ENCODE peak calls at places on chromosomes 1 and 21, in six cellular contexts. O, N, K, G, W and L are unnamed samples.

GRCh38 chr1:110235839-110236682 is 25.9 kb downstream of the KCNC4 start:
- DNase-seq in O (no peak), K (peak; percentile 37), W (no peak), N (peak; percentile 39), G (no peak), L (peak; percentile 60)

GRCh38 chr1:150182233-150182632 is 32.5 kb downstream of the PLEKHO1 start:
- DNase-seq in K (no peak), W (no peak), O (no peak), N (no peak), G (no peak), L (no peak)

GRCh38 chr21:37527103-37527502 is 160.5 kb downstream of the DYRK1A start:
- DNase-seq in W (no peak), G (no peak), N (no peak), O (no peak), K (no peak), L (no peak)

GRCh38 chr1:53968125-53968513 is 22.0 kb downstream of the LRRC42 start:
- DNase-seq in K (no peak), N (no peak), O (no peak), G (no peak), W (peak; percentile 69), L (no peak)

GRCh38 chr21:44052071-44052829 is 40.1 kb downstream of the TRAPPC10 start:
- DNase-seq in K (no peak), G (no peak), O (no peak), W (no peak), N (no peak), L (no peak)

GRCh38 chr21:28152729-28153128 is 839.9 kb downstream of the LTN1 start:
- DNase-seq in K (no peak), N (no peak), O (no peak), W (no peak), G (no peak), L (no peak)

GRCh38 chr21:23936224-23936623 is 1671.1 kb downstream of the MRPL39 start:
- DNase-seq in W (no peak), O (no peak), K (peak; percentile 19), N (no peak), G (peak; percentile 39), L (peak; percentile 56)

GRCh38 chr1:9410737-9411297 is 118.1 kb downstream of the SPSB1 start:
- DNase-seq in K (peak; percentile 47), N (peak; percentile 22), O (peak; percentile 69), W (peak; percentile 39), G (peak; percentile 43), L (peak; percentile 31)

GRCh38 chr1:109821831-109822745 is 58.4 kb upstream of the EPS8L3 start:
- DNase-seq in G (no peak), W (no peak), N (no peak), K (peak; percentile 91), O (no peak), L (no peak)

GRCh38 chr1:186212574-186213224 is 162.4 kb downstream of the TPR start:
- DNase-seq in W (peak; percentile 74), K (peak; percentile 64), G (peak; percentile 44), O (no peak), N (peak; percentile 80), L (peak; percentile 64)

GRCh38 chr1:2200308-2200943 is 5.9 kb upstream of the FAAP20 start:
- DNase-seq in W (no peak), G (no peak), O (no peak), N (no peak), K (peak; percentile 19), L (no peak)

GRCh38 chr1:205585835-205586785 is 45.7 kb downstream of the ELK4 start:
- DNase-seq in O (no peak), N (no peak), G (no peak), W (no peak), K (no peak), L (no peak)

GRCh38 chr1:95983831-95984230 is 737.8 kb upstream of the PTBP2 start:
- DNase-seq in G (no peak), O (no peak), W (no peak), N (no peak), K (no peak), L (no peak)

GRCh38 chr21:31873275-31873695 is 465 bp downstream of the HUNK start:
- DNase-seq in W (no peak), N (no peak), K (no peak), O (no peak), G (peak; percentile 88), L (peak; percentile 52)

GRCh38 chr1:94406446-94406845 is 11.7 kb upstream of the ABCD3 start:
- DNase-seq in N (no peak), W (no peak), K (no peak), G (no peak), O (no peak), L (peak; percentile 25)

GRCh38 chr1:240029418-240029817 is 62.3 kb upstream of the FMN2 start:
- DNase-seq in W (no peak), N (no peak), K (no peak), O (no peak), G (no peak), L (no peak)

GRCh38 chr1:23210351-23210785 is 6.9 kb downstream of the HTR1D start:
- DNase-seq in K (no peak), W (no peak), N (peak; percentile 42), O (no peak), G (no peak), L (no peak)

GRCh38 chr1:23209765-23210164 is 7.5 kb downstream of the HTR1D start:
- DNase-seq in O (no peak), W (no peak), G (no peak), N (no peak), K (no peak), L (no peak)

GRCh38 chr1:23214640-23215039 is 2.7 kb downstream of the HTR1D start:
- DNase-seq in K (no peak), W (no peak), G (no peak), O (no peak), N (no peak), L (no peak)

GRCh38 chr1:23210963-23211362 is 6.3 kb downstream of the HTR1D start:
- DNase-seq in G (no peak), K (no peak), N (no peak), O (no peak), W (no peak), L (no peak)

DNA sequence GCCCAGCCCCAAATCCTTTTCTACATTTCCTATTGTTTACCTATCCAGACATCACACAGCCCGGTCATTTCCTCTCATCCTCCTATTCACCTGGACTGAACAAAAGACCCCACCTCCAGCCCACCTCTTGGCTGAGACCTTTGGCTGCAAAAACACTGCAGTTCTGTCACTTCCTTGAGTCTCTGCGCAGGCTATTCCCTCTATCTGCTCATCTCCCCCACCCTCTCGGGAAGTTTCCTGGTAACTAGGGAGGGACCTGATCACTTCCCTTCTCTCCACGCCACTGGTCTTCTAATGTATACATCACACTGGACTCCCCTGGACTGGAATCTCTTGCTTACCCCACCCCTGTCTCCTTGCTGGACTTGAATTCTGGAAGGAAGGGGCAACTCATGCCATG is 5.3 kb downstream of the HTR1D start:
- DNase-seq in O (no peak), N (no peak), K (no peak), G (no peak), W (no peak), L (no peak)
- TF ChIP-seq JUND in O (no peak), N (no peak), K (no peak), G (no peak), W (no peak), L (no peak)

GRCh38 chr1:171834831-171835230 is 6.5 kb upstream of the DNM3 start:
- DNase-seq in N (no peak), O (no peak), K (no peak), W (no peak), G (no peak), L (no peak)
- TF ChIP-seq JUND in N (no peak), O (no peak), K (no peak), W (no peak), G (no peak), L (no peak)

GRCh38 chr1:47198214-47198613 is 8.4 kb upstream of the PDZK1IP1 start:
- DNase-seq in N (no peak), O (no peak), W (no peak), K (no peak), G (no peak), L (no peak)
- TF ChIP-seq JUND in N (no peak), O (no peak), W (no peak), K (no peak), G (no peak), L (no peak)

DNA sequence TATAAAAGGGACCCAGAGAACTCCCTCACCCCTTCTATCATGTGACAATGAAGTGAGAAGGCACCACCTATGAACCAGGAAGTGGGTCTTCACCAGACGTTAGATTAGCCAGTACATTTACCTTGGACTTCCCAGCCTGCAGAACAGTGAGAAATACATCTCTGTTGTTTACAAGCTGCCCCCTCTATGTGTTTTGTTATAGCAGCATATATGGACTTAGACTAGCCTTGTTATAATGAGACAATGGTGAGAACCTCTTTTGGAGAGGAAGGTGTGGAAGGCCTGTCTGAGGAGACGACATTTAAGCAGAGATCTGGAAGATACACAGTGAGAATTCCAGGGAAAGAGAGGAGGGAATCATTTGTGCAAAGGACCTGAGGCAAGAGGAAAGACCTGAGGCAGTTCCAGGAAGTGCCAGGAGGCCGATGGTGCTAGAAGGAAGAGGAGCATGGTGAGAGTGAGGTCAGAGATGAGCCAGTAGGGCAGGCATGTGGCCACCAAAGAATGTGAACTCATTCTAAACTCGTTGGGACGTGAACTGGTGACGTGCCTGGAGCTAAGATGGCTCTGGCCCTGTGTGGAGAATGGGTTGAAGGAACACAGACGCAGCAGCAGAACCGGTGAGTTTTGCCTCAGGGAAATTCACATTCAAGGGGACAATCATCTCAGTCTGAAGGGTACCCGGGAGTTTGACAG is 98.9 kb upstream of the IRF2BP2 start:
- DNase-seq in N (no peak), K (no peak), G (no peak), W (no peak), O (no peak), L (peak; percentile 52)
- TF ChIP-seq JUND in N (no peak), K (no peak), G (no peak), W (no peak), O (no peak), L (no peak)

GRCh38 chr1:59549903-59550302 is 253.0 kb downstream of the FGGY start:
- DNase-seq in K (no peak), O (no peak), G (no peak), W (peak; percentile 50), N (no peak), L (no peak)
- TF ChIP-seq JUND in K (no peak), O (no peak), G (no peak), W (no peak), N (no peak), L (no peak)